ENCODE peak calls at places on chromosomes 3 and 15, in eight cellular contexts. E is GM23338, U is spleen, C is psoas muscle, I is right cardiac atrium, W is transverse colon, K is testis, Z is heart right ventricle. H is an unnamed sample. For H3K4me1, the result is how much of the 10 kb centered on the place peaks cover.

GRCh38 chr3:139269984-139270383 is 73.8 kb upstream of the MRPS22 start:
- DNase-seq in C (no peak), Z (no peak), E (no peak), K (no peak), U (peak), W (no peak), I (no peak), H (no peak)

GRCh38 chr3:102714567-102714966 is 279.8 kb downstream of the ZPLD1 start:
- DNase-seq in U (no peak), Z (no peak), K (no peak), E (no peak), W (no peak), C (no peak), I (no peak), H (no peak)

GRCh38 chr3:66472313-66473134 is 28.3 kb downstream of the LRIG1 start:
- DNase-seq in C (no peak), I (no peak), K (no peak), U (no peak), E (no peak), Z (no peak), W (peak), H (no peak)

GRCh38 chr3:197006446-197006845 is 23.2 kb downstream of the MELTF start:
- DNase-seq in E (no peak), W (no peak), I (no peak), Z (no peak), C (peak), U (peak), K (no peak), H (no peak)

GRCh38 chr3:150334974-150335373 is 73.1 kb upstream of the TSC22D2 start:
- DNase-seq in I (no peak), Z (no peak), C (no peak), E (no peak), K (no peak), W (no peak), U (no peak), H (no peak)

GRCh38 chr3:4825572-4826236 is 153.5 kb upstream of the BHLHE40 start:
- DNase-seq in I (peak), U (no peak), K (peak), W (peak), E (no peak), Z (peak), C (peak), H (peak)

GRCh38 chr3:15768421-15769255 is 29.1 kb downstream of the ANKRD28 start:
- DNase-seq in E (no peak), Z (no peak), W (no peak), U (no peak), C (peak), I (peak), K (no peak), H (no peak)

GRCh38 chr3:126365351-126366274 is 8.4 kb upstream of the KLF15 start:
- DNase-seq in C (peak), I (no peak), W (peak), U (peak), E (peak), K (no peak), Z (no peak), H (no peak)

GRCh38 chr15:39639037-39639436 is 58.2 kb downstream of the THBS1 start:
- DNase-seq in I (no peak), C (no peak), K (no peak), W (no peak), E (no peak), U (no peak), Z (no peak), H (no peak)

GRCh38 chr3:145735631-145736030 is 425.4 kb downstream of the PLOD2 start:
- DNase-seq in C (no peak), K (no peak), U (no peak), W (no peak), I (no peak), E (no peak), Z (no peak), H (no peak)

GRCh38 chr15:57223887-57224286 is 152.4 kb upstream of the CGNL1 start:
- DNase-seq in E (no peak), C (no peak), U (no peak), Z (no peak), W (no peak), I (no peak), K (no peak), H (no peak)

GRCh38 chr15:57227181-57227580 is 149.1 kb upstream of the CGNL1 start:
- DNase-seq in Z (no peak), W (no peak), C (no peak), I (no peak), K (no peak), E (no peak), U (no peak), H (no peak)

GRCh38 chr15:57227899-57228298 is 148.4 kb upstream of the CGNL1 start:
- DNase-seq in W (no peak), U (no peak), K (no peak), C (no peak), I (no peak), E (no peak), Z (no peak), H (no peak)

GRCh38 chr15:57223345-57223744 is 153.0 kb upstream of the CGNL1 start:
- DNase-seq in Z (no peak), I (no peak), E (no peak), K (no peak), W (no peak), C (no peak), U (no peak), H (no peak)

GRCh38 chr15:57224664-57225063 is 151.6 kb upstream of the CGNL1 start:
- DNase-seq in U (no peak), C (no peak), K (no peak), E (no peak), I (no peak), Z (no peak), W (no peak), H (no peak)
- H3K27ac ChIP-seq in U (no peak), C (no peak), K (no peak), E (no peak), I (no peak), Z (no peak), W (no peak), H (no peak)

DNA sequence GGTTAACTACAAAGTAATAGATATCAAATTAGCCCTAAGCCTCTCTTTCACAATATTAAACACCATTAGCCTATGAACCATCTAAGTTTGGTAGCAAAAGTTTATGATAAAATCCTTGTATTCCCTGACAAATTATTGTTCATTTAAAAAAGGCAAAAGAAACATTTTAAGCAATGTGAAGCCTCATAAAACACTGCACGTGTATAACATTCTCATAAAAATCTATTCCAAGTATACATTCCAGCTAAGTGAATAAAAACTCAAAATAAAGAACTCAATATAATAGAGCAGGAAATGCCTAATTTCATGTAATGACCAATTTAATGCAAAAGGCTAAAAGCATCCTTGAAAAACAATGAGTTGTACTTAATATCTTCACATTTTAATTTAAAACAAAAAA is 27.7 kb downstream of the TNIK start:
- DNase-seq in U (no peak), C (no peak), W (no peak), I (no peak), E (no peak), K (no peak), Z (no peak), H (no peak)
- H3K4me1 ChIP-seq in U (under half), C (under half), W (under half), I (under half), E (half or more), K (under half), Z (under half), H (under half)

GRCh38 chr3:50212971-50213370 is 7.9 kb downstream of the SLC38A3 start:
- DNase-seq in K (no peak), W (no peak), Z (no peak), E (no peak), C (no peak), I (no peak), U (no peak), H (no peak)
- H3K27ac ChIP-seq in K (no peak), W (no peak), Z (no peak), E (no peak), C (no peak), I (no peak), U (no peak), H (no peak)

DNA sequence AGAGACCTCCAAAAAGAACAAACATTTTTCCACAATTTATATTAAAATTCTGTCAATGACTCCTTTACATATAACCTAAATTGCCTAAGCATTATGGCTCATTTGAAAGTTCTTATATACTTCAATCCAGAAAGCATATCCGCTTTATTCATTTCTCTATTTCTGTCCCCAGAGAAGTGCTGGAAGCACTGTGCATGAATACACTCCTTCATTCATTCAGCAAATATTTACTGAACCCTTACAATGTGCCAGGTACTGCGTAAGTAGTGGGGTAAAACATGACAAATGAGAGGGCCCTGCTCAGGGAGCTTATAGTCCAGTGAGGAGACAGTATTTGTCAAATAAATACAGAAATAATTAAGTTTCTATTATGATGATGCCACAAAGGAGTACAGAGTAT is 3.3 kb downstream of the PDCD10 start:
- DNase-seq in K (no peak), I (no peak), U (no peak), W (no peak), C (no peak), E (no peak), Z (no peak), H (no peak)
- H3K4me1 ChIP-seq in K (under half), I (under half), U (under half), W (under half), C (under half), E (half or more), Z (half or more), H (half or more)

GRCh38 chr15:62895139-62895866 is 147.2 kb upstream of the TPM1 start:
- DNase-seq in Z (peak), E (no peak), I (no peak), W (no peak), C (no peak), U (no peak), K (no peak), H (no peak)
- H3K27ac ChIP-seq in Z (peak), E (peak), I (peak), W (peak), C (peak), U (peak), K (no peak), H (peak)

GRCh38 chr3:100877286-100877685 is 115.9 kb downstream of the ABI3BP start:
- DNase-seq in C (no peak), E (no peak), Z (no peak), I (no peak), U (no peak), W (no peak), K (no peak), H (no peak)
- H3K4me1 ChIP-seq in C (under half), E (under half), Z (under half), I (under half), U (under half), W (under half), K (under half), H (under half)

GRCh38 chr15:99475754-99476412 is 89.9 kb upstream of the MEF2A start:
- DNase-seq in E (no peak), C (no peak), K (no peak), W (no peak), I (no peak), Z (no peak), U (no peak), H (no peak)

GRCh38 chr15:99476413-99477222 is 89.2 kb upstream of the MEF2A start:
- DNase-seq in C (peak), W (peak), E (no peak), U (peak), Z (no peak), I (peak), K (no peak), H (peak)

GRCh38 chr15:99472416-99473145 is 93.2 kb upstream of the MEF2A start:
- DNase-seq in K (no peak), C (no peak), U (no peak), I (no peak), E (no peak), Z (no peak), W (no peak), H (no peak)

GRCh38 chr15:99474981-99475753 is 90.6 kb upstream of the MEF2A start:
- DNase-seq in Z (peak), W (no peak), K (peak), I (peak), C (peak), E (no peak), U (no peak), H (no peak)

GRCh38 chr15:99474041-99474906 is 91.5 kb upstream of the MEF2A start:
- DNase-seq in I (peak), W (peak), U (no peak), C (peak), E (no peak), K (peak), Z (peak), H (no peak)
- H3K27ac ChIP-seq in I (peak), W (peak), U (peak), C (peak), E (no peak), K (peak), Z (peak), H (no peak)

H was measured in stomach.